ENCODE peak calls at places on chromosomes 13 and 19, in four cellular contexts. S is tibial artery; N is GM23338; P is naive thymus-derived CD4-positive, alpha-beta T cell. A is an unnamed sample.

GRCh38 chr13:26721251-26721939 is 39.2 kb downstream of the GPR12 start:
- DNase-seq in S (no peak), P (peak; percentile 48), N (no peak), A (no peak)

GRCh38 chr19:6218497-6219146 is 61.2 kb downstream of the MLLT1 start:
- DNase-seq in N (peak; percentile 95), S (peak; percentile 94), P (peak; percentile 72), A (peak; percentile 72)

GRCh38 chr13:94163535-94163934 is 315.9 kb downstream of the DCT start:
- DNase-seq in P (no peak), N (no peak), S (no peak), A (no peak)

GRCh38 chr19:39150807-39151206 is 25.2 kb downstream of the PAK4 start:
- DNase-seq in P (no peak), S (no peak), N (no peak), A (no peak)

GRCh38 chr19:33332248-33332647 is 29.9 kb upstream of the CEBPA start:
- DNase-seq in S (no peak), N (no peak), P (no peak), A (no peak)

GRCh38 chr13:92103673-92104296 is 705.4 kb downstream of the GPC5 start:
- DNase-seq in N (peak; percentile 17), P (no peak), S (no peak), A (no peak)

GRCh38 chr19:11096210-11096841 is 7.1 kb downstream of the LDLR start:
- DNase-seq in N (no peak), S (peak; percentile 77), P (no peak), A (no peak)

GRCh38 chr13:45280751-45281634 is 60.0 kb downstream of the TPT1 start:
- DNase-seq in S (peak; percentile 74), N (peak; percentile 77), P (peak; percentile 22), A (peak; percentile 77)

GRCh38 chr19:2623743-2624142 is 78.8 kb downstream of the GNG7 start:
- DNase-seq in P (no peak), S (no peak), N (no peak), A (no peak)

GRCh38 chr19:49151339-49152217 is 3.6 kb downstream of the HRC start:
- DNase-seq in S (peak; percentile 78), P (peak; percentile 27), N (peak; percentile 100), A (peak; percentile 66)

GRCh38 chr13:44755872-44756271 is 179.7 kb upstream of the TSC22D1 start:
- DNase-seq in P (no peak), N (no peak), S (no peak), A (peak; percentile 56)

GRCh38 chr19:7912697-7913564 is 1.7 kb upstream of the TGFBR3L start:
- DNase-seq in P (no peak), S (no peak), N (no peak), A (no peak)

GRCh38 chr19:22545751-22546150 is 88.4 kb upstream of the ZNF492 start:
- DNase-seq in S (no peak), P (no peak), N (peak; percentile 67), A (no peak)

GRCh38 chr13:37587236-37587635 is 11.3 kb downstream of the POSTN start:
- DNase-seq in S (no peak), N (no peak), P (no peak), A (no peak)

GRCh38 chr19:21202865-21203494 is 61.1 kb downstream of the ZNF431 start:
- DNase-seq in S (no peak), P (peak; percentile 31), N (peak; percentile 92), A (no peak)

GRCh38 chr13:102825921-102826706 is 19.7 kb upstream of the ERCC5 start:
- DNase-seq in P (no peak), S (no peak), N (peak; percentile 28), A (peak; percentile 89)

GRCh38 chr19:48737360-48737998 is 2.9 kb downstream of the RASIP1 start:
- DNase-seq in S (no peak), P (no peak), N (peak; percentile 96), A (no peak)

GRCh38 chr19:44648536-44649370 is 5.0 kb downstream of the PVR start:
- DNase-seq in P (no peak), N (no peak), S (no peak), A (peak; percentile 36)

GRCh38 chr13:43346427-43346826 is 323.0 kb downstream of the DNAJC15 start:
- DNase-seq in P (no peak), S (no peak), N (no peak), A (no peak)

GRCh38 chr13:91346848-91347211 is 657 bp upstream of the MIR17HG start:
- DNase-seq in N (peak; percentile 34), S (no peak), P (peak; percentile 57), A (no peak)

GRCh38 chr13:28349901-28350654 is 144.8 kb downstream of the FLT1 start:
- DNase-seq in N (no peak), P (no peak), S (no peak), A (no peak)

GRCh38 chr13:45194081-45194939 is 6.5 kb downstream of the KCTD4 start:
- DNase-seq in P (no peak), S (peak; percentile 67), N (peak; percentile 61), A (no peak)

GRCh38 chr13:111281751-111282311 is 38.6 kb upstream of the TEX29 start:
- DNase-seq in N (no peak), S (no peak), P (no peak), A (peak; percentile 36)

GRCh38 chr19:46626441-46626840 is 1.6 kb upstream of the PTGIR start:
- DNase-seq in P (no peak), N (no peak), S (no peak), A (no peak)

GRCh38 chr13:43915451-43915850 is 35.7 kb downstream of the LACC1 start:
- DNase-seq in S (no peak), N (no peak), P (no peak), A (peak; percentile 12)

GRCh38 chr19:50383307-50383851 is 768 bp upstream of the POLD1 start:
- DNase-seq in P (no peak), S (no peak), N (peak; percentile 72), A (peak; percentile 64)

GRCh38 chr13:89932902-89933301 is 1414.6 kb upstream of the MIR17HG start:
- DNase-seq in S (no peak), P (no peak), N (no peak), A (no peak)

GRCh38 chr13:46551410-46552301 is 1.3 kb upstream of the LRCH1 start:
- DNase-seq in P (peak; percentile 41), N (peak; percentile 87), S (peak; percentile 87), A (peak; percentile 84)

GRCh38 chr13:71867101-71867814 is at the start of gene DACH1:
- DNase-seq in N (peak; percentile 68), P (peak; percentile 25), S (no peak), A (peak; percentile 63)

GRCh38 chr13:62933809-62934208 is 1518.2 kb upstream of the PCDH20 start:
- DNase-seq in P (no peak), N (peak; percentile 7), S (no peak), A (no peak)

GRCh38 chr19:8724276-8724675 is 2.8 kb downstream of the OR2Z1 start:
- DNase-seq in P (no peak), S (no peak), N (no peak), A (no peak)

DNA sequence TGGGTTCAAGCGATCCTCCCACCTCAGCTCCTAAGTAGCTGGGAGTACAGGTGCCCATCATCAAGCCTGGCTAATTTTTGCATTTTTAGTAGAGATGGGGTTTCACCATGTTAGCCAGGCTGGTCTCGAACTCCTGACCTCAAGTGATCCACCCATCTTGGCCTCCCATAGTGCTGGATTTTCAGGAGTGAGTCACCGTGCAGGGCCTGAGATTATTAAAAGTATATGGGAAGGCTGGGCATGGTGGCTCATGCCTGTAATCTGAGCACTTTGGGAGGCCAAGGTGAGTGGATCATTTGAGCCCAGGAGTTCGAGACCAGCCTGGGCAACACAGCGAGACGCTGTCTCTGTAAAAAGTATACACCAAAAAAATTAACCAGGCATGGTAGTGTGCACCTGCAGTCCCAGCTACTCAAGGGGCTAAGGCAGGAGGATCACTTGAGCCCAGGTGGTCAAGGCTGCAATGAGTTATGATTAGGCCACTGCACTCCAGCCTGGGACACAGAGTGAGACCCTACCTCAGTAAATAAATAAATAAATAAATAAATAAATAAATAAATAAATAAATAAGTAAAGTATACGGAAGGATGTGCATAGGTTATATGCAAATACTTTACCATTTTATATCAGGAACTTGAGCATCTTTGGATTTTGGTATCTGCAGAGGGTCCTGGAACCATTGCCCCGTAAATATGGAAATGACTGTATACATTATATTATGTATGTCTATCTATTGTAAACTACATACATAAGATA is 854 bp downstream of the IL12RB1 start:
- DNase-seq in S (no peak), P (no peak), N (no peak), A (no peak)
- H3K4me3 ChIP-seq in S (no peak overlapping the region), P (peak overlapping the region; percentile 88), N (no peak overlapping the region), A (no peak overlapping the region)

GRCh38 chr19:40721936-40722661 is 5.2 kb downstream of the ITPKC start:
- DNase-seq in P (no peak), S (no peak), N (no peak), A (peak; percentile 25)
- H3K4me3 ChIP-seq in P (no peak overlapping the region), S (peak overlapping the region; percentile 81), N (no peak overlapping the region), A (peak overlapping the region; percentile 1)

GRCh38 chr19:12997967-12998940 is 3.0 kb downstream of the NFIX start:
- DNase-seq in P (no peak), N (no peak), S (no peak), A (no peak)
- H3K4me3 ChIP-seq in P (no peak overlapping the region), N (no peak overlapping the region), S (peak overlapping the region; percentile 67), A (peak overlapping the region; percentile 82)

DNA sequence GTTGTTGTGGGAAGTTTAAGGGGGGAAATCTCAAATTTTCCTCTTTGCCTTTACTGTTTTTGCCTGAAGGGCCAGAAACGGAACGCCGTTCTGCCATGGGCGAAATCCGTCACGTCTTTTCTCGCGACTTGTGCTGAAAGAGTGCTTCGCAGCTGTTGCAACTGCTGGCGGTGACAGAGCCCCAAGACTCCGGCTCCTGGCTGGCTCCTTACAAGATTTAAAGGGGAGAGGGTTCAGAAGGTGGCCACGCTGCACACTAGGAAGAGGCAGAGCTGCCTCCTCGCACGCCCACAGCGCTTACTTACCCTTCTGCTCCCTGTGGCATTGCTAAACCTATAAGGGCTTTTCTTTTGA is 320.3 kb downstream of the ZNF536 start:
- DNase-seq in N (no peak), S (no peak), P (no peak), A (peak; percentile 51)
- H3K4me3 ChIP-seq in N (no peak overlapping the region), S (no peak overlapping the region), P (no peak overlapping the region), A (peak overlapping the region; percentile 19)

DNA sequence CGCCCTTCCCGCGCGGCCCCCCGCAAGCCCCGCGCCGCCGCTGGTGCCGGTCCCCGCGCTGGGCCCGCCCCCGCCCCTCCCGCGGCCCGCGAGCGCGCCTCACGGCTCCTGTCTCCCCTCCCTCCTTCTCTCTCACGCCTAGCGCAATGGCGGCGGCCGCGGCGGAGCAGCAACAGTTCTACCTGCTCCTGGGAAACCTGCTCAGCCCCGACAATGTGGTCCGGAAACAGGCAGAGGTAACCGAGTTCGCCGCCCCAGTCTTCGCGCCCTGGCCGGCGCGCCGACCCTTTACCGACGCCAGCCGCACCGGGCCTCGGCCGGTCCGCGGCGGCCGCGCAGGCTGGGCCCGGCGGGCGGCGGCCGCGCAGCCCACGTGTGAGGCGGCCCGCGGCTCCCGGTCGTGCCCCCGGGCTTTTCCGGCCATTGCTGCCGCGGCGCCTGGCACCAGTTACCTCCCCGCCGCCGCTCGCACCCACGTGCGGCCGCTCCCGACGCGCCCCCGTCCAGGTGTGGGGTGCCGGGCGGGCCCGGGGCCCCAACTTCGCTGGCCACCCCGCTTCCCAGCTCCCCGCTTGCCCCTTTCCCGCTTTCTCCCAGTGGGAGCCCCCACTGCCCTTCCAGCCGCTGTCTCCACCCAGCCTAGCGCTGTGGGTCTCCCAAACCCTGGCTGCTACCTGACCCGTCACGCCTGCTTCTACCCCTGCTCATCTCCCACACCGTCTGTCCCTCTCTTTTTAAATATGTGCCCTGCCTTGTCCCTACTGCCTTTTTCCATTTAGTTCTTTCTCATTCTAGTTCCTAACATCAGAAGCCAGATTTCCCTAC is 23.3 kb downstream of the IPO5 start:
- DNase-seq in N (peak; percentile 34), P (no peak), S (no peak), A (no peak)
- H3K4me3 ChIP-seq in N (peak overlapping the region; percentile 85), P (peak overlapping the region; percentile 67), S (peak overlapping the region; percentile 96), A (peak overlapping the region; percentile 73)